ENCODE peak calls at places on chromosomes 6 and 20, in five cellular contexts. K is suprapubic skin, B is IMR-90, S is GM23338, E is AG10803. Y is an unnamed sample.

GRCh38 chr6:12403946-12404647 is 113.9 kb downstream of the EDN1 start:
- DNase-seq in K (no peak), B (peak; percentile 31), S (no peak), E (peak; percentile 63), Y (no peak)

GRCh38 chr20:10954137-10954840 is 280.5 kb upstream of the JAG1 start:
- DNase-seq in K (no peak), B (peak; percentile 22), S (no peak), E (no peak), Y (no peak)

GRCh38 chr6:137777299-137778075 is 89.6 kb upstream of the TNFAIP3 start:
- DNase-seq in K (no peak), B (no peak), S (no peak), E (no peak), Y (no peak)

GRCh38 chr20:57485770-57486169 is 39.2 kb downstream of the CTCFL start:
- DNase-seq in K (no peak), B (no peak), S (no peak), E (no peak), Y (no peak)

GRCh38 chr6:100202417-100203194 is 208.6 kb upstream of the MCHR2 start:
- DNase-seq in K (no peak), B (peak; percentile 93), S (no peak), E (peak; percentile 98), Y (no peak)

GRCh38 chr6:35417979-35418661 is 34.0 kb upstream of the FANCE start:
- DNase-seq in K (no peak), B (no peak), S (no peak), E (no peak), Y (no peak)

GRCh38 chr6:49430866-49431265 is 32.2 kb downstream of the MMUT start:
- DNase-seq in K (no peak), B (no peak), S (no peak), E (no peak), Y (no peak)

GRCh38 chr20:62309198-62309944 is 6.6 kb downstream of the ADRM1 start:
- DNase-seq in K (no peak), B (no peak), S (no peak), E (no peak), Y (no peak)

GRCh38 chr6:88517737-88518136 is 351.6 kb upstream of the CNR1 start:
- DNase-seq in K (no peak), B (no peak), S (no peak), E (no peak), Y (no peak)

GRCh38 chr6:159819932-159820640 is 20.0 kb downstream of the PNLDC1 start:
- DNase-seq in K (peak; percentile 66), B (no peak), S (no peak), E (no peak), Y (no peak)

GRCh38 chr6:223763-224162 is 68.5 kb upstream of the DUSP22 start:
- DNase-seq in K (no peak), B (peak; percentile 86), S (no peak), E (peak; percentile 7), Y (no peak)

GRCh38 chr20:38550274-38550673 is 30.7 kb upstream of the ADIG start:
- DNase-seq in K (no peak), B (no peak), S (peak; percentile 34), E (no peak), Y (no peak)

DNA sequence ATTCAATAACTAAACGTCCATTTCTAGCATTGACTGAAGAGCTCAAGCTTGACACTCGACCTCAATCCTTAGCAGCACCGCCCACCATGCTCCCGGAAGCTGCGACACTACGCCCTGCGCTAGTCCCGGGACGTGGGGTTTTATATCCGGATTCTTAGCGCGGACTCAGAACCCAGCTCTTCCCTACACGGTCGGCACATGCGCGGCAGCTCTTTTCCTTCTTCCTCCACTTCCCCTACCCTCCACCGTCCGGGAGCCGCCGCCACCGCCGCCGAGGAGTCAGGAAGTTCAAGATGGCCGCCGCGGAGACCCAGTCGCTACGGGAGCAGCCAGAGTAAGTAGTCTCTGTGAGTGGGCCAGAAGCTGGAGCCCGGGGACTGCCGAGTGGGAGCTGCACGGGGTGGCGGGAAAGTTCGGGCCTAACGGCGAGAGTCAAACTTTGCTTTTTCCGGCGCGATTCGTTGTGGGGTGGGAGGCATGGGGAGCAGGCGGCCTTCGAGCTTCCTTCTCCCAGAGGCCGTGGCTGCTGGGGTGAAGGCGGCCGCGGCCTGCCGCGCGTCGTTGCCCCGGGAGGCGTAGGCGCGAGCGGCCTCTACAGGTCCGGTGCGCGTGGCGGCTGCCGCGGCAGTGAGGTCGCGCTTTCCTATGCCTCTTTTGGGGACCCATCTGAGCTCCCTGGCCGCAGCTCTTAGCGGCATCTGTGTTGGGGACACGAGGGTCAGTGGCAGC is 57.6 kb downstream of the FAM217A start:
- DNase-seq in K (peak; percentile 98), B (peak; percentile 96), S (peak; percentile 98), E (peak; percentile 97), Y (peak; percentile 94)
- TF ChIP-seq CTCF in K (no peak), B (peak; percentile 37), S (peak; percentile 29), E (peak; percentile 27), Y (peak; percentile 39)

GRCh38 chr20:1376007-1376406 is 16.8 kb downstream of the FKBP1A start:
- DNase-seq in K (no peak), B (no peak), S (no peak), E (no peak), Y (no peak)

GRCh38 chr20:1373614-1374013 is 19.2 kb downstream of the FKBP1A start:
- DNase-seq in K (no peak), B (no peak), S (no peak), E (no peak), Y (no peak)

GRCh38 chr20:1373036-1373435 is 19.8 kb downstream of the FKBP1A start:
- DNase-seq in K (no peak), B (no peak), S (no peak), E (no peak), Y (no peak)

GRCh38 chr20:1375515-1375914 is 17.3 kb downstream of the FKBP1A start:
- DNase-seq in K (no peak), B (peak; percentile 93), S (no peak), E (peak; percentile 73), Y (no peak)

DNA sequence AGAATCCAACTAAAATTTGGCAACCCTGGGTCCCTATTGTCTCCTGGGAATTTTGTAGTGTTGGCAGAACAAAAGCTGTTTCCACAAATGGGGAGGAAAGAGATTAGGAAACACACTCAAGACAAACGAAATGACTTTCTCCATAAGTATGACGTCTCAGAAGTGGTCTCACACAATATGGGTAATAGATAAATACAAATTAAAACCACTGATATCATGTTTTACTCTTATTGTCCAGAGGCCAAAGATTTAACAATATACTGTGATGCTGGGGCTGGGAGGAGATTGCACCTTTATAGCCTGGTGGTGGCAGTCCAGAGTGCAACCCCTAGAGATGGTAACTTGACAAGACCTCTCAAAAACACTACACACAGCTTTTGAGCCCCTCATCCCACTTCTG is 18.6 kb downstream of the FKBP1A start:
- DNase-seq in K (no peak), B (no peak), S (no peak), E (no peak), Y (no peak)
- TF ChIP-seq CTCF in K (no peak), B (no peak), S (no peak), E (no peak), Y (no peak)

DNA sequence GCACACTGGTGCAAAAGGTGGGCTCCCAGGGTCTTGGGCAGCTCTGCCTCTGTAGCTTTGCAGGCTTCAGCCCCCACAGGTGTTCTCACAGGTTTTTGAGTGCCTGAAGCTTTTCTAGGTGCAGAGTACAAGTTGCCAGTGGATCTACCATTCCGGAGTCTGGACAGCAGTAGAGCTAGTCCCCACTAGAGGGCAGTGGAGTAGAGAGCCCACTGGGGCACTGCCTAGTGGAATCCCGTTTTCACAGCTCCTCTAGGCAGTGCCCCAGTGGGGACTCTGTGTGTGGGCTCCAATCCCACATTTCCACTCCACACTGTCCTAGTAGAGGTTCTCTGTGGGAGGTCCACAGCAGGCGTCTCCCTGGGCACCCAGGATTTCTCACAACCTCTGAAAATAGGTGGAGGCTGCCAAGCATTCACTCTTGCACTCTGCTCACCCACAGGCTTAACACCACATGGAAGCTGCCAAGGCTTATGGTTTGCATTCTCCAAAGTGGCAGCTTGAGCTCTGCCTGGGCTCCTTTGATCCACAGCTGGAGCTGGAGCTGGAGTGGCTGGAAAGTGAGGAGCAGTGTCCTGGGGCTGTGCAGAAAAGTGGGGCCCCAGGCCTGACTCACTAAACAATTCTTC is 86.3 kb upstream of the PROKR2 start:
- DNase-seq in K (no peak), B (peak; percentile 11), S (peak; percentile 79), E (peak; percentile 6), Y (no peak)
- TF ChIP-seq CTCF in K (no peak), B (peak; percentile 32), S (peak; percentile 74), E (peak; percentile 60), Y (peak; percentile 72)

GRCh38 chr6:124885171-124885570 is 77.1 kb upstream of the RNF217 start:
- DNase-seq in K (no peak), B (peak; percentile 34), S (no peak), E (no peak), Y (no peak)

GRCh38 chr6:124879110-124879991 is 82.9 kb upstream of the RNF217 start:
- DNase-seq in K (no peak), B (no peak), S (no peak), E (no peak), Y (no peak)

GRCh38 chr6:124879992-124880355 is 82.3 kb upstream of the RNF217 start:
- DNase-seq in K (no peak), B (no peak), S (no peak), E (no peak), Y (no peak)

GRCh38 chr6:124882580-124883393 is 79.5 kb upstream of the RNF217 start:
- DNase-seq in K (no peak), B (peak; percentile 31), S (no peak), E (peak; percentile 81), Y (no peak)

GRCh38 chr6:124881898-124882579 is 80.2 kb upstream of the RNF217 start:
- DNase-seq in K (no peak), B (peak; percentile 62), S (peak; percentile 24), E (peak; percentile 79), Y (no peak)
- TF ChIP-seq CTCF in K (no peak), B (no peak), S (no peak), E (peak; percentile 15), Y (no peak)

Y was measured in type B pancreatic cell.